ENCODE peak calls at places on chromosomes 3 and 15, in eight cellular contexts. F is fibroblast of lung, E is uterus, S is SJSA1, H is NT2/D1, W is cardiac muscle cell, C is upper lobe of right lung, B is hepatocyte. L is an unnamed sample.

GRCh38 chr3:135190658-135191057 is 395.6 kb downstream of the EPHB1 start:
- DNase-seq in F (no peak), E (no peak), S (no peak), H (no peak), W (no peak), C (no peak), B (no peak), L (no peak)

GRCh38 chr3:30511524-30512278 is 94.7 kb upstream of the TGFBR2 start:
- DNase-seq in F (peak; percentile 94), E (peak; percentile 48), S (peak; percentile 52), H (no peak), W (no peak), C (no peak), B (peak; percentile 58), L (no peak)

GRCh38 chr15:70582143-70582945 is 181.0 kb downstream of the UACA start:
- DNase-seq in F (peak; percentile 88), E (no peak), S (peak; percentile 23), H (no peak), W (no peak), C (no peak), B (no peak), L (no peak)

GRCh38 chr3:101810023-101810415 is 31.0 kb downstream of the NXPE3 start:
- DNase-seq in F (no peak), E (no peak), S (no peak), H (no peak), W (peak; percentile 59), C (no peak), B (no peak), L (no peak)

GRCh38 chr3:116741462-116741861 is 31.9 kb downstream of the TUSC7 start:
- DNase-seq in F (no peak), E (no peak), S (no peak), H (no peak), W (peak; percentile 41), C (no peak), B (peak; percentile 28), L (no peak)

GRCh38 chr15:57286446-57287127 is 89.7 kb upstream of the CGNL1 start:
- DNase-seq in F (no peak), E (no peak), S (no peak), H (no peak), W (peak; percentile 51), C (no peak), B (no peak), L (no peak)

GRCh38 chr3:72907131-72907697 is 19.4 kb downstream of the GXYLT2 start:
- DNase-seq in F (peak; percentile 89), E (peak; percentile 70), S (no peak), H (no peak), W (no peak), C (no peak), B (peak; percentile 32), L (no peak)

GRCh38 chr3:32457971-32458471 is 44.6 kb downstream of the CMTM6 start:
- DNase-seq in F (no peak), E (no peak), S (no peak), H (no peak), W (no peak), C (no peak), B (no peak), L (no peak)

GRCh38 chr3:105960381-105960780 is 91.6 kb upstream of the CBLB start:
- DNase-seq in F (no peak), E (no peak), S (no peak), H (no peak), W (no peak), C (no peak), B (no peak), L (no peak)

GRCh38 chr3:23170306-23170705 is 32.8 kb upstream of the UBE2E2 start:
- DNase-seq in F (no peak), E (no peak), S (no peak), H (no peak), W (no peak), C (no peak), B (no peak), L (no peak)

GRCh38 chr3:27049792-27050191 is 319.4 kb downstream of the NEK10 start:
- DNase-seq in F (no peak), E (no peak), S (no peak), H (no peak), W (no peak), C (no peak), B (no peak), L (no peak)

GRCh38 chr3:149970716-149971402 is at the start of gene PFN2:
- DNase-seq in F (peak; percentile 85), E (peak; percentile 65), S (peak; percentile 70), H (no peak), W (peak; percentile 83), C (peak; percentile 83), B (peak; percentile 87), L (peak; percentile 21)

GRCh38 chr15:25091421-25092158 is 136.8 kb downstream of the SNRPN start:
- DNase-seq in F (no peak), E (no peak), S (peak; percentile 16), H (no peak), W (no peak), C (no peak), B (no peak), L (no peak)

GRCh38 chr15:70054366-70054765 is 43.4 kb downstream of the TLE3 start:
- DNase-seq in F (no peak), E (no peak), S (no peak), H (no peak), W (no peak), C (no peak), B (no peak), L (no peak)

GRCh38 chr15:41961803-41962202 is 10.6 kb downstream of the EHD4 start:
- DNase-seq in F (no peak), E (no peak), S (no peak), H (no peak), W (no peak), C (no peak), B (no peak), L (no peak)

GRCh38 chr15:26261966-26262365 is 398.8 kb upstream of the ATP10A start:
- DNase-seq in F (no peak), E (no peak), S (no peak), H (no peak), W (peak; percentile 9), C (no peak), B (no peak), L (no peak)

GRCh38 chr3:33144433-33144832 is 30.6 kb downstream of the CRTAP start:
- DNase-seq in F (no peak), E (no peak), S (no peak), H (peak; percentile 61), W (no peak), C (no peak), B (no peak), L (no peak)

GRCh38 chr3:189822726-189823125 is 191.5 kb downstream of the TP63 start:
- DNase-seq in F (no peak), E (no peak), S (no peak), H (no peak), W (no peak), C (no peak), B (no peak), L (no peak)

GRCh38 chr3:197023241-197023997 is 6.2 kb downstream of the MELTF start:
- DNase-seq in F (no peak), E (no peak), S (no peak), H (no peak), W (no peak), C (no peak), B (no peak), L (no peak)

GRCh38 chr15:51121118-51121517 is 26.4 kb upstream of the TNFAIP8L3 start:
- DNase-seq in F (peak; percentile 88), E (peak; percentile 87), S (peak; percentile 55), H (no peak), W (no peak), C (no peak), B (peak; percentile 36), L (no peak)

GRCh38 chr15:68526269-68526668 is 52.5 kb upstream of the CORO2B start:
- DNase-seq in F (peak; percentile 42), E (no peak), S (no peak), H (no peak), W (no peak), C (no peak), B (no peak), L (no peak)

GRCh38 chr3:81947359-81947758 is 185.9 kb upstream of the GBE1 start:
- DNase-seq in F (no peak), E (no peak), S (no peak), H (no peak), W (no peak), C (no peak), B (no peak), L (no peak)

GRCh38 chr15:76840830-76841460 is 64.2 kb downstream of the SCAPER start:
- DNase-seq in F (peak; percentile 67), E (no peak), S (no peak), H (no peak), W (peak; percentile 32), C (no peak), B (peak; percentile 37), L (no peak)

GRCh38 chr15:80476036-80476435 is 71.9 kb downstream of the ARNT2 start:
- DNase-seq in F (no peak), E (no peak), S (no peak), H (no peak), W (no peak), C (no peak), B (no peak), L (no peak)

GRCh38 chr15:63156708-63157065 is 590 bp downstream of the RPS27L start:
- DNase-seq in F (peak; percentile 51), E (peak; percentile 37), S (peak; percentile 48), H (no peak), W (peak; percentile 45), C (no peak), B (peak; percentile 62), L (no peak)

GRCh38 chr3:58011580-58011979 is 3.4 kb downstream of the FLNB start:
- DNase-seq in F (no peak), E (no peak), S (no peak), H (no peak), W (no peak), C (no peak), B (no peak), L (no peak)
- H3K4me1 ChIP-seq in F (peaks cover 18% of the 10 kb centered on the region), E (no peaks in the 10 kb centered on the region), S (peaks cover 59% of the 10 kb centered on the region), H (peaks cover 10% of the 10 kb centered on the region), W (no peaks in the 10 kb centered on the region), C (peaks cover 28% of the 10 kb centered on the region), B (peaks cover 57% of the 10 kb centered on the region), L (peaks cover 41% of the 10 kb centered on the region)

GRCh38 chr15:89852342-89853005 is 37.8 kb upstream of the ANPEP start:
- DNase-seq in F (no peak), E (no peak), S (no peak), H (no peak), W (no peak), C (no peak), B (no peak), L (no peak)
- H3K4me1 ChIP-seq in F (peaks cover 13% of the 10 kb centered on the region), E (no peaks in the 10 kb centered on the region), S (peaks cover 17% of the 10 kb centered on the region), H (no peaks in the 10 kb centered on the region), W (no peaks in the 10 kb centered on the region), C (no peaks in the 10 kb centered on the region), B (peaks cover 11% of the 10 kb centered on the region), L (no peaks in the 10 kb centered on the region)

GRCh38 chr15:98660055-98660454 is 11.7 kb downstream of the IGF1R start:
- DNase-seq in F (no peak), E (no peak), S (no peak), H (no peak), W (no peak), C (no peak), B (no peak), L (no peak)
- H3K4me1 ChIP-seq in F (no peaks in the 10 kb centered on the region), E (peaks cover 6% of the 10 kb centered on the region), S (peaks cover 4% of the 10 kb centered on the region), H (peaks cover 9% of the 10 kb centered on the region), W (peaks cover 8% of the 10 kb centered on the region), C (peaks cover 12% of the 10 kb centered on the region), B (peaks cover 4% of the 10 kb centered on the region), L (no peaks in the 10 kb centered on the region)

GRCh38 chr3:172065534-172065933 is 26.2 kb downstream of the FNDC3B start:
- DNase-seq in F (peak; percentile 93), E (no peak), S (no peak), H (no peak), W (no peak), C (no peak), B (no peak), L (no peak)
- H3K4me1 ChIP-seq in F (peaks cover 15% of the 10 kb centered on the region), E (no peaks in the 10 kb centered on the region), S (peaks cover 26% of the 10 kb centered on the region), H (peaks cover 4% of the 10 kb centered on the region), W (peaks cover 12% of the 10 kb centered on the region), C (peaks cover 76% of the 10 kb centered on the region), B (peaks cover 43% of the 10 kb centered on the region), L (peaks cover 16% of the 10 kb centered on the region)